ENCODE peak calls at places on chromosomes 3 and 15, in four cellular contexts. I, S, U and H are unnamed samples.

GRCh38 chr3:126180477-126181397 is at the start of gene ALDH1L1:
- DNase-seq in I (peak), S (no peak), U (peak), H (no peak)

GRCh38 chr15:99443056-99443756 is 122.6 kb upstream of the MEF2A start:
- DNase-seq in I (no peak), S (no peak), U (no peak), H (no peak)

GRCh38 chr3:186487819-186488218 is 56.4 kb downstream of the CRYGS start:
- DNase-seq in I (no peak), S (no peak), U (no peak), H (no peak)

GRCh38 chr3:459376-459710 is 262.8 kb downstream of the CHL1 start:
- DNase-seq in I (no peak), S (no peak), U (no peak), H (no peak)

GRCh38 chr3:172040976-172041963 is 1.9 kb downstream of the FNDC3B start:
- DNase-seq in I (no peak), S (no peak), U (peak), H (no peak)

GRCh38 chr15:39736646-39737550 is 45.7 kb downstream of the FSIP1 start:
- DNase-seq in I (peak), S (no peak), U (peak), H (no peak)

GRCh38 chr15:57376695-57377477 is 581 bp downstream of the CGNL1 start:
- DNase-seq in I (no peak), S (no peak), U (peak), H (peak)

GRCh38 chr3:186589856-186590579 is 19.5 kb downstream of the DNAJB11 start:
- DNase-seq in I (no peak), S (no peak), U (peak), H (peak)

GRCh38 chr3:96657710-96658109 is 156.7 kb upstream of the EPHA6 start:
- DNase-seq in I (no peak), S (no peak), U (no peak), H (no peak)

GRCh38 chr3:30458376-30458775 is 148.0 kb upstream of the TGFBR2 start:
- DNase-seq in I (no peak), S (no peak), U (no peak), H (no peak)

GRCh38 chr3:80040113-80040512 is 272.3 kb upstream of the ROBO1 start:
- DNase-seq in I (no peak), S (no peak), U (no peak), H (no peak)

GRCh38 chr3:23748398-23749110 is 57.2 kb upstream of the UBE2E1 start:
- DNase-seq in I (no peak), S (no peak), U (peak), H (no peak)

GRCh38 chr15:33735637-33736247 is 232.6 kb upstream of the CHRM5 start:
- DNase-seq in I (no peak), S (no peak), U (peak), H (peak)

GRCh38 chr3:196650740-196651311 is 11.3 kb downstream of the NRROS start:
- DNase-seq in I (no peak), S (no peak), U (peak), H (peak)

GRCh38 chr15:41559489-41560177 is 621 bp downstream of the TYRO3 start:
- DNase-seq in I (no peak), S (no peak), U (no peak), H (no peak)

GRCh38 chr3:112778298-112779008 is 68.2 kb downstream of the CD200R1L start:
- DNase-seq in I (no peak), S (no peak), U (peak), H (no peak)

GRCh38 chr3:106728315-106728821 is 648.9 kb upstream of the CCDC54 start:
- DNase-seq in I (no peak), S (no peak), U (peak), H (no peak)

GRCh38 chr3:122298239-122298638 is 26.8 kb upstream of the CSTA start:
- DNase-seq in I (no peak), S (no peak), U (no peak), H (no peak)